ENCODE peak calls at places on chromosome 15, in eight cellular contexts. One of them, this sample, is unnamed. For H3K9me3 and H3K4me1, the result is how much of the 10 kb centered on the place peaks cover.

GRCh38 chr15:98649621-98649995 is 1.3 kb downstream of the IGF1R start:
- DNase-seq in esophagus muscularis mucosa: no peak
- DNase-seq in cardiac muscle cell: peak
- DNase-seq in osteoblast: peak
- DNase-seq in fibroblast of lung: peak
- DNase-seq in stomach: peak
- DNase-seq in astrocyte: no peak
- DNase-seq in suprapubic skin: no peak
- DNase-seq in this sample: peak

GRCh38 chr15:33194237-33194636 is 277 bp downstream of the FMN1 start:
- DNase-seq in esophagus muscularis mucosa: no peak
- DNase-seq in cardiac muscle cell: no peak
- DNase-seq in osteoblast: no peak
- DNase-seq in fibroblast of lung: peak
- DNase-seq in stomach: no peak
- DNase-seq in astrocyte: no peak
- DNase-seq in suprapubic skin: no peak
- DNase-seq in this sample: no peak

GRCh38 chr15:32028921-32029320 is 1.4 kb upstream of the CHRNA7 start:
- DNase-seq in esophagus muscularis mucosa: no peak
- DNase-seq in cardiac muscle cell: peak
- DNase-seq in osteoblast: no peak
- DNase-seq in fibroblast of lung: no peak
- DNase-seq in stomach: no peak
- DNase-seq in astrocyte: no peak
- DNase-seq in suprapubic skin: no peak
- DNase-seq in this sample: no peak

GRCh38 chr15:74302821-74303359 is 64.6 kb downstream of the CYP11A1 start:
- DNase-seq in esophagus muscularis mucosa: no peak
- DNase-seq in cardiac muscle cell: peak
- DNase-seq in osteoblast: peak
- DNase-seq in fibroblast of lung: no peak
- DNase-seq in stomach: peak
- DNase-seq in astrocyte: no peak
- DNase-seq in suprapubic skin: no peak
- DNase-seq in this sample: peak

GRCh38 chr15:78988361-78988911 is 43.6 kb upstream of the CTSH start:
- DNase-seq in esophagus muscularis mucosa: peak
- DNase-seq in cardiac muscle cell: no peak
- DNase-seq in osteoblast: peak
- DNase-seq in fibroblast of lung: peak
- DNase-seq in stomach: peak
- DNase-seq in astrocyte: peak
- DNase-seq in suprapubic skin: peak
- DNase-seq in this sample: peak

GRCh38 chr15:33283603-33284002 is 27.2 kb upstream of the RYR3 start:
- DNase-seq in esophagus muscularis mucosa: no peak
- DNase-seq in cardiac muscle cell: no peak
- DNase-seq in osteoblast: no peak
- DNase-seq in fibroblast of lung: no peak
- DNase-seq in stomach: no peak
- DNase-seq in astrocyte: no peak
- DNase-seq in suprapubic skin: no peak
- DNase-seq in this sample: no peak

GRCh38 chr15:100093211-100094126 is 248.3 kb downstream of the ADAMTS17 start:
- DNase-seq in esophagus muscularis mucosa: no peak
- DNase-seq in cardiac muscle cell: no peak
- DNase-seq in osteoblast: no peak
- DNase-seq in fibroblast of lung: peak
- DNase-seq in stomach: no peak
- DNase-seq in astrocyte: peak
- DNase-seq in suprapubic skin: no peak
- DNase-seq in this sample: no peak

GRCh38 chr15:82891025-82891390 is 61.5 kb downstream of the HOMER2 start:
- DNase-seq in esophagus muscularis mucosa: no peak
- DNase-seq in cardiac muscle cell: no peak
- DNase-seq in osteoblast: no peak
- DNase-seq in fibroblast of lung: no peak
- DNase-seq in stomach: peak
- DNase-seq in astrocyte: no peak
- DNase-seq in suprapubic skin: no peak
- DNase-seq in this sample: no peak

GRCh38 chr15:35705885-35706590 is 160.1 kb upstream of the DPH6 start:
- DNase-seq in esophagus muscularis mucosa: no peak
- DNase-seq in cardiac muscle cell: peak
- DNase-seq in osteoblast: no peak
- DNase-seq in fibroblast of lung: peak
- DNase-seq in stomach: peak
- DNase-seq in astrocyte: peak
- DNase-seq in suprapubic skin: no peak
- DNase-seq in this sample: no peak

GRCh38 chr15:33988384-33988783 is 20.1 kb downstream of the CHRM5 start:
- DNase-seq in esophagus muscularis mucosa: no peak
- DNase-seq in cardiac muscle cell: no peak
- DNase-seq in osteoblast: no peak
- DNase-seq in fibroblast of lung: peak
- DNase-seq in stomach: no peak
- DNase-seq in astrocyte: peak
- DNase-seq in suprapubic skin: no peak
- DNase-seq in this sample: no peak

GRCh38 chr15:91946914-91947313 is 93.4 kb downstream of the SLCO3A1 start:
- DNase-seq in esophagus muscularis mucosa: no peak
- DNase-seq in cardiac muscle cell: no peak
- DNase-seq in osteoblast: no peak
- DNase-seq in fibroblast of lung: no peak
- DNase-seq in stomach: no peak
- DNase-seq in astrocyte: no peak
- DNase-seq in suprapubic skin: no peak
- DNase-seq in this sample: no peak

GRCh38 chr15:75198560-75199346 is 2.9 kb upstream of the C15orf39 start:
- DNase-seq in esophagus muscularis mucosa: no peak
- DNase-seq in cardiac muscle cell: peak
- DNase-seq in osteoblast: peak
- DNase-seq in fibroblast of lung: peak
- DNase-seq in stomach: no peak
- DNase-seq in astrocyte: no peak
- DNase-seq in suprapubic skin: no peak
- DNase-seq in this sample: peak

GRCh38 chr15:68062946-68063345 is 8.8 kb downstream of the PIAS1 start:
- DNase-seq in esophagus muscularis mucosa: no peak
- DNase-seq in cardiac muscle cell: no peak
- DNase-seq in osteoblast: no peak
- DNase-seq in fibroblast of lung: no peak
- DNase-seq in stomach: no peak
- DNase-seq in astrocyte: no peak
- DNase-seq in suprapubic skin: no peak
- DNase-seq in this sample: no peak

GRCh38 chr15:51736646-51737537 is 563 bp downstream of the LYSMD2 start:
- DNase-seq in esophagus muscularis mucosa: peak
- DNase-seq in cardiac muscle cell: peak
- DNase-seq in osteoblast: peak
- DNase-seq in fibroblast of lung: peak
- DNase-seq in stomach: peak
- DNase-seq in astrocyte: no peak
- DNase-seq in suprapubic skin: no peak
- DNase-seq in this sample: peak

GRCh38 chr15:38304486-38304885 is 51.9 kb downstream of the SPRED1 start:
- DNase-seq in esophagus muscularis mucosa: no peak
- DNase-seq in cardiac muscle cell: no peak
- DNase-seq in osteoblast: no peak
- DNase-seq in fibroblast of lung: no peak
- DNase-seq in stomach: no peak
- DNase-seq in astrocyte: no peak
- DNase-seq in suprapubic skin: no peak
- DNase-seq in this sample: no peak

GRCh38 chr15:96358006-96358794 is 27.7 kb downstream of the NR2F2 start:
- DNase-seq in esophagus muscularis mucosa: no peak
- DNase-seq in cardiac muscle cell: no peak
- DNase-seq in osteoblast: peak
- DNase-seq in fibroblast of lung: no peak
- DNase-seq in stomach: no peak
- DNase-seq in astrocyte: no peak
- DNase-seq in suprapubic skin: peak
- DNase-seq in this sample: no peak

GRCh38 chr15:95894407-95894956 is 436.0 kb upstream of the NR2F2 start:
- DNase-seq in esophagus muscularis mucosa: no peak
- DNase-seq in cardiac muscle cell: no peak
- DNase-seq in osteoblast: no peak
- DNase-seq in fibroblast of lung: peak
- DNase-seq in stomach: no peak
- DNase-seq in astrocyte: no peak
- DNase-seq in suprapubic skin: no peak
- DNase-seq in this sample: no peak

GRCh38 chr15:80512729-80513670 is 108.8 kb downstream of the ARNT2 start:
- DNase-seq in esophagus muscularis mucosa: peak
- DNase-seq in cardiac muscle cell: no peak
- DNase-seq in osteoblast: peak
- DNase-seq in fibroblast of lung: peak
- DNase-seq in stomach: no peak
- DNase-seq in astrocyte: no peak
- DNase-seq in suprapubic skin: no peak
- DNase-seq in this sample: no peak

GRCh38 chr15:27480642-27481041 is 509.7 kb downstream of the GABRG3 start:
- DNase-seq in esophagus muscularis mucosa: no peak
- DNase-seq in cardiac muscle cell: no peak
- DNase-seq in osteoblast: no peak
- DNase-seq in fibroblast of lung: no peak
- DNase-seq in stomach: no peak
- DNase-seq in astrocyte: no peak
- DNase-seq in suprapubic skin: no peak
- DNase-seq in this sample: no peak
- H3K9me3 ChIP-seq in esophagus muscularis mucosa: under half
- H3K9me3 ChIP-seq in cardiac muscle cell: under half
- H3K9me3 ChIP-seq in osteoblast: under half
- H3K9me3 ChIP-seq in fibroblast of lung: under half
- H3K9me3 ChIP-seq in stomach: under half
- H3K9me3 ChIP-seq in astrocyte: under half
- H3K9me3 ChIP-seq in suprapubic skin: under half
- H3K9me3 ChIP-seq in this sample: half or more

DNA sequence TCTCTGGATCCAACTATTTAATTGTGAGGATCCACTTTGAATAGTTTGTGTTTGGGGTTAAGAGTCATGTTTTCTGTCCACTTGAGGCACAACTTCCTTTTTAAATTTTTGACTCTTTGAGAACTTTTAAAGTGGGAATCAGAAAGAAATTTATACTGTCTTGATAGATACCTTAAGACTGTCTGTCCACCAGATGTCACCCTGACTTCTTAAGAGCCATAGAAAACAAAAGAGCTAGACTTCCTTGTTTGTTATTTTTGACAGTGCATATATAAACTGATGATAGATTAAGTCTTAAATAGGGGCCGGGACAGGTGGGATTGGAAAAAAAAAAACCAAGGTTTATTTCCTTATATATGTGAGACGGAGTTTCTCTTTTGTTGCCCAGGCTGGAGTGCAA is 52.1 kb upstream of the WDR72 start:
- DNase-seq in esophagus muscularis mucosa: no peak
- DNase-seq in cardiac muscle cell: no peak
- DNase-seq in osteoblast: no peak
- DNase-seq in fibroblast of lung: peak
- DNase-seq in stomach: no peak
- DNase-seq in astrocyte: no peak
- DNase-seq in suprapubic skin: no peak
- DNase-seq in this sample: no peak
- TF ChIP-seq CTCF in esophagus muscularis mucosa: peak
- TF ChIP-seq CTCF in cardiac muscle cell: no peak
- TF ChIP-seq CTCF in osteoblast: no peak
- TF ChIP-seq CTCF in fibroblast of lung: peak
- TF ChIP-seq CTCF in stomach: no peak
- TF ChIP-seq CTCF in astrocyte: no peak
- TF ChIP-seq CTCF in suprapubic skin: no peak
- TF ChIP-seq CTCF in this sample: no peak

DNA sequence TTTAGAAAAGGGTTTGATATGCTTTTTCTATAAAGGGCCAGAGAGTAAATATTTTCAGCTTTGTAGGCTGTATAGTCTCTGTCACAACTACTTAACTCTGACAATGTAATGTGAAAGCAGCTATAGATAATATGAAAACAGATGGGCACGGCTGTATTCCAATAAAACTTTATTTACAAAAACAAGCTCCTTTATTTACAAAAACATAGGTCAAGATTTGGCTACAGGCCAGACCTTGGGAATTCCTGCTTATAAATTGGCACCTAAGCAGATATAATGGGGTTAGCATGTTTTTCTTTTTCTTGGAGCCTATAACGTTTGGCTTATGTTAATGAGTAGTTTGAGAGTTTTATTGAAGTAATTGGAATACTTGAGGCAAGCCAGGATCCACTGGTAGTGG is 119.4 kb upstream of the CGNL1 start:
- DNase-seq in esophagus muscularis mucosa: no peak
- DNase-seq in cardiac muscle cell: no peak
- DNase-seq in osteoblast: no peak
- DNase-seq in fibroblast of lung: no peak
- DNase-seq in stomach: no peak
- DNase-seq in astrocyte: no peak
- DNase-seq in suprapubic skin: no peak
- DNase-seq in this sample: no peak
- H3K4me1 ChIP-seq in esophagus muscularis mucosa: under half
- H3K4me1 ChIP-seq in cardiac muscle cell: under half
- H3K4me1 ChIP-seq in osteoblast: under half
- H3K4me1 ChIP-seq in fibroblast of lung: under half
- H3K4me1 ChIP-seq in stomach: under half
- H3K4me1 ChIP-seq in astrocyte: under half
- H3K4me1 ChIP-seq in suprapubic skin: under half
- H3K4me1 ChIP-seq in this sample: under half

GRCh38 chr15:93748710-93749109 is 482.7 kb upstream of the MCTP2 start:
- DNase-seq in esophagus muscularis mucosa: no peak
- DNase-seq in cardiac muscle cell: no peak
- DNase-seq in osteoblast: no peak
- DNase-seq in fibroblast of lung: no peak
- DNase-seq in stomach: no peak
- DNase-seq in astrocyte: no peak
- DNase-seq in suprapubic skin: no peak
- DNase-seq in this sample: no peak
- H3K9me3 ChIP-seq in esophagus muscularis mucosa: under half
- H3K9me3 ChIP-seq in cardiac muscle cell: under half
- H3K9me3 ChIP-seq in osteoblast: under half
- H3K9me3 ChIP-seq in fibroblast of lung: under half
- H3K9me3 ChIP-seq in stomach: under half
- H3K9me3 ChIP-seq in astrocyte: under half
- H3K9me3 ChIP-seq in suprapubic skin: under half
- H3K9me3 ChIP-seq in this sample: under half

This sample was measured in mucosa of descending colon.